ENCODE peak calls at places on chromosomes 6 and 20, in four cellular contexts. Q, K, P and Z are unnamed samples.

GRCh38 chr6:3233321-3233720 is 5.9 kb upstream of the TUBB2B start:
- DNase-seq in Q (no peak), K (no peak), P (no peak), Z (no peak)

GRCh38 chr6:157386454-157386853 is 5.5 kb downstream of the ZDHHC14 start:
- DNase-seq in Q (no peak), K (no peak), P (no peak), Z (no peak)

GRCh38 chr20:25529295-25529951 is 55.9 kb downstream of the NINL start:
- DNase-seq in Q (no peak), K (no peak), P (no peak), Z (no peak)

GRCh38 chr6:38273325-38273724 is 366.4 kb downstream of the BTBD9 start:
- DNase-seq in Q (no peak), K (no peak), P (no peak), Z (no peak)

GRCh38 chr6:135939216-135939610 is 87.7 kb downstream of the PDE7B start:
- DNase-seq in Q (no peak), K (no peak), P (no peak), Z (no peak)

GRCh38 chr6:134028438-134028837 is 24.0 kb downstream of the SLC2A12 start:
- DNase-seq in Q (no peak), K (no peak), P (no peak), Z (no peak)

GRCh38 chr20:49821381-49821780 is 8.8 kb downstream of the SLC9A8 start:
- DNase-seq in Q (no peak), K (no peak), P (no peak), Z (no peak)

GRCh38 chr6:76418657-76419217 is 346.3 kb upstream of the IMPG1 start:
- DNase-seq in Q (no peak), K (no peak), P (no peak), Z (no peak)